ENCODE peak calls at places on chromosomes 2 and 18, in four cellular contexts. W is psoas muscle, Q is activated gamma-delta T cell treated with Interleukin-2 at 50 U/mL for 16 hours, O is epithelial cell of proximal tubule. V is an unnamed sample.

GRCh38 chr18:36544036-36544725 is 246.7 kb downstream of the FHOD3 start:
- DNase-seq in W (peak), Q (no peak), O (peak), V (no peak)

GRCh38 chr18:74951165-74951760 is 257.7 kb downstream of the PTGR3 start:
- DNase-seq in W (no peak), Q (no peak), O (peak), V (no peak)

GRCh38 chr2:139518276-139518675 is 738.1 kb upstream of the NXPH2 start:
- DNase-seq in W (no peak), Q (no peak), O (no peak), V (no peak)

GRCh38 chr2:201707142-201707541 is 8.7 kb upstream of the MPP4 start:
- DNase-seq in W (no peak), Q (no peak), O (no peak), V (no peak)

GRCh38 chr18:51066273-51066672 is 36.3 kb downstream of the SMAD4 start:
- DNase-seq in W (no peak), Q (no peak), O (no peak), V (no peak)

GRCh38 chr2:232896111-232896510 is 26.0 kb downstream of the SNORC start:
- DNase-seq in W (no peak), Q (no peak), O (no peak), V (no peak)

GRCh38 chr2:240928476-240929363 is 22.6 kb downstream of the CROCC2 start:
- DNase-seq in W (peak), Q (no peak), O (no peak), V (no peak)

GRCh38 chr2:79585701-79586428 is 73.0 kb downstream of the CTNNA2 start:
- DNase-seq in W (no peak), Q (no peak), O (peak), V (no peak)

GRCh38 chr2:25228848-25229674 is 60.7 kb upstream of the POMC start:
- DNase-seq in W (peak), Q (peak), O (peak), V (peak)

GRCh38 chr2:119598576-119598975 is 54.3 kb downstream of the CFAP221 start:
- DNase-seq in W (no peak), Q (no peak), O (peak), V (peak)

GRCh38 chr2:6913415-6914157 is 3.6 kb upstream of the RNF144A start:
- DNase-seq in W (no peak), Q (peak), O (no peak), V (no peak)

GRCh38 chr2:196252408-196253114 is 81.2 kb upstream of the STK17B start:
- DNase-seq in W (no peak), Q (no peak), O (no peak), V (no peak)

GRCh38 chr2:233264667-233265066 is 13.2 kb downstream of the ATG16L1 start:
- DNase-seq in W (no peak), Q (no peak), O (no peak), V (no peak)

GRCh38 chr2:111702119-111702808 is 181.7 kb downstream of the ANAPC1 start:
- DNase-seq in W (peak), Q (peak), O (no peak), V (no peak)

GRCh38 chr18:59672125-59672769 is 25.0 kb downstream of the CCBE1 start:
- DNase-seq in W (no peak), Q (no peak), O (no peak), V (no peak)

GRCh38 chr2:11807156-11808015 is 61.0 kb downstream of the LPIN1 start:
- DNase-seq in W (no peak), Q (no peak), O (no peak), V (no peak)

GRCh38 chr2:50491541-50492114 is 540.3 kb downstream of the NRXN1 start:
- DNase-seq in W (no peak), Q (no peak), O (peak), V (peak)

GRCh38 chr18:58792086-58792485 is 72.6 kb upstream of the ZNF532 start:
- DNase-seq in W (no peak), Q (no peak), O (no peak), V (no peak)

GRCh38 chr2:41784496-41784895 is 263.3 kb upstream of the PKDCC start:
- DNase-seq in W (no peak), Q (no peak), O (no peak), V (no peak)

GRCh38 chr2:26477911-26478253 is at the start of gene OTOF:
- DNase-seq in W (peak), Q (no peak), O (no peak), V (no peak)